ENCODE peak calls at places on chromosomes 13 and 19, in four cellular contexts. M is hepatocyte, U is astrocyte, D is SK-N-SH. S is an unnamed sample.
A peak's percentile ranks its signal among the peaks of the same experiment; 100 is the strongest.

GRCh38 chr19:4831351-4832340 is at the start of gene TICAM1:
- DNase-seq in U (peak; percentile 39), D (peak; percentile 88), M (peak; percentile 87), S (peak; percentile 40)

GRCh38 chr19:35155441-35155840 is 906 bp downstream of the FXYD5 start:
- DNase-seq in M (no peak), U (no peak), D (no peak), S (no peak)

GRCh38 chr13:77306458-77306857 is 20.4 kb downstream of the MYCBP2 start:
- DNase-seq in M (no peak), U (no peak), D (no peak), S (no peak)

GRCh38 chr19:16714702-16715294 is 4.8 kb upstream of the NWD1 start:
- DNase-seq in D (peak; percentile 68), M (peak; percentile 25), U (peak; percentile 8), S (peak; percentile 16)

GRCh38 chr19:43505941-43506340 is 1.4 kb upstream of the PHLDB3 start:
- DNase-seq in U (no peak), M (no peak), D (no peak), S (no peak)

GRCh38 chr13:33676700-33677048 is 141.3 kb upstream of the RFC3 start:
- DNase-seq in M (peak; percentile 38), U (peak; percentile 37), D (peak; percentile 66), S (peak; percentile 54)

GRCh38 chr13:113115363-113116205 is 7.0 kb upstream of the F10 start:
- DNase-seq in U (no peak), D (peak; percentile 14), M (no peak), S (no peak)

GRCh38 chr19:4991538-4991937 is 22.6 kb downstream of the KDM4B start:
- DNase-seq in M (no peak), D (peak; percentile 8), U (no peak), S (no peak)

GRCh38 chr19:7226749-7227148 is 67.5 kb downstream of the INSR start:
- DNase-seq in U (no peak), D (no peak), M (no peak), S (no peak)

GRCh38 chr19:7223429-7223828 is 70.8 kb downstream of the INSR start:
- DNase-seq in D (no peak), M (no peak), U (no peak), S (no peak)

GRCh38 chr19:7224995-7225394 is 69.2 kb downstream of the INSR start:
- DNase-seq in M (no peak), U (no peak), D (no peak), S (no peak)

GRCh38 chr19:7225741-7226140 is 68.5 kb downstream of the INSR start:
- DNase-seq in M (no peak), D (no peak), U (no peak), S (no peak)

GRCh38 chr19:7224205-7224833 is 69.9 kb downstream of the INSR start:
- DNase-seq in M (no peak), D (no peak), U (peak; percentile 23), S (peak; percentile 53)
- H3K4me2 ChIP-seq in M (peak overlapping the region; percentile 33), D (no peak overlapping the region), U (peak overlapping the region; percentile 72), S (no peak overlapping the region)

DNA sequence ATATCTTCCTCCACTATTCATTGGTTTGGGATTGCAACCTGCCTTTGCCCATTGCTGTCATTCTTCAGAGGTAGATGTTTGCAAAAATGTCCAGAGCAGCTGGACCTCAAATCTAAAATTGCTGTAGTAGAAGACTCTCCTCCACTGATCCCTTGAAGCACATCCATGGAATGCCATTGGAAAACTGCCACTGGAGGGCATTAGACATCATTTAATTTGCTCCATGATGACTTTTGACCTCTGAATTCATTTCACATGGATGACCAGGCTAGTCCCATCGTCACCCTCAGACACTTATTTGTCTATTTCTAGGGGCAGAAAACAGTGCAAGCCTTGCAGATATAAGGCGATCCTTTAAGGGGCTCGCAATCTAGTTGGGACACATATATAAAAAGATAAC is 33.9 kb upstream of the FLT1 start:
- DNase-seq in M (no peak), D (no peak), U (no peak), S (no peak)
- TF ChIP-seq CTCF in M (no peak), D (peak; percentile 36), U (no peak), S (no peak)

GRCh38 chr19:780935-781334 is 16.3 kb upstream of the PTBP1 start:
- DNase-seq in M (peak; percentile 12), D (no peak), U (no peak), S (no peak)

GRCh38 chr19:782195-783043 is 14.8 kb upstream of the PTBP1 start:
- DNase-seq in D (no peak), M (peak; percentile 68), U (peak; percentile 66), S (peak; percentile 33)

GRCh38 chr19:787551-787950 is 9.7 kb upstream of the PTBP1 start:
- DNase-seq in U (no peak), M (no peak), D (no peak), S (no peak)

GRCh38 chr19:781800-782194 is 15.5 kb upstream of the PTBP1 start:
- DNase-seq in M (no peak), D (no peak), U (no peak), S (no peak)

GRCh38 chr19:784541-784940 is 12.7 kb upstream of the PTBP1 start:
- DNase-seq in D (no peak), U (no peak), M (peak; percentile 2), S (no peak)
- H3K4me2 ChIP-seq in D (no peak overlapping the region), U (no peak overlapping the region), M (peak overlapping the region; percentile 80), S (no peak overlapping the region)

DNA sequence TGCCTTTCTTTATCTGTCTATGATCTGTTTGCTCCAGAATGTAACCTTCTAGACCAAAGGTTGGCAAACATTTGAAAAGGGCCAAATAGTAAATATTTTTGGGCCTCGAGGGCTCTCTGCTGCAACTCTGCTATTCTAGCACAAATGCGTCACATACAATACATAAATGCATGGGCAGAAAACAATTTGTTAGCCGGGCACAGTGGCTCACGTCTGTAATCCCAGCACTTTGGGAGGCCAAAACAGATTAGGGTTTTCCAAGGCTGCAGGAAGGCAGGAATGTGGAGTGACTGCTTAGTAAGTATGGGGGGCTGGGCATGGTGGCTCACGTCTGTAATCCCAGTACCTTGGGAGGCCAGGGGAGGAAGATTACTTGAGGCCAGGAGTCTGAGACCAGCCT is 21.9 kb upstream of the EVI5L start:
- DNase-seq in D (no peak), M (no peak), U (no peak), S (no peak)
- TF ChIP-seq CTCF in D (no peak), M (no peak), U (no peak), S (no peak)

GRCh38 chr13:94328336-94329041 is 151.0 kb downstream of the DCT start:
- DNase-seq in U (no peak), D (no peak), M (no peak), S (no peak)

GRCh38 chr13:94329277-94329676 is 150.2 kb downstream of the DCT start:
- DNase-seq in U (peak; percentile 72), M (no peak), D (no peak), S (peak; percentile 83)

GRCh38 chr13:94330552-94331071 is 148.9 kb downstream of the DCT start:
- DNase-seq in M (no peak), U (no peak), D (no peak), S (no peak)

GRCh38 chr13:94331281-94331680 is 148.2 kb downstream of the DCT start:
- DNase-seq in D (no peak), M (no peak), U (no peak), S (no peak)

GRCh38 chr13:94329754-94330551 is 149.5 kb downstream of the DCT start:
- DNase-seq in D (no peak), U (peak; percentile 94), M (peak; percentile 42), S (peak; percentile 97)
- H3K4me2 ChIP-seq in D (peak overlapping the region; percentile 26), U (peak overlapping the region; percentile 71), M (peak overlapping the region; percentile 10), S (peak overlapping the region; percentile 36)

DNA sequence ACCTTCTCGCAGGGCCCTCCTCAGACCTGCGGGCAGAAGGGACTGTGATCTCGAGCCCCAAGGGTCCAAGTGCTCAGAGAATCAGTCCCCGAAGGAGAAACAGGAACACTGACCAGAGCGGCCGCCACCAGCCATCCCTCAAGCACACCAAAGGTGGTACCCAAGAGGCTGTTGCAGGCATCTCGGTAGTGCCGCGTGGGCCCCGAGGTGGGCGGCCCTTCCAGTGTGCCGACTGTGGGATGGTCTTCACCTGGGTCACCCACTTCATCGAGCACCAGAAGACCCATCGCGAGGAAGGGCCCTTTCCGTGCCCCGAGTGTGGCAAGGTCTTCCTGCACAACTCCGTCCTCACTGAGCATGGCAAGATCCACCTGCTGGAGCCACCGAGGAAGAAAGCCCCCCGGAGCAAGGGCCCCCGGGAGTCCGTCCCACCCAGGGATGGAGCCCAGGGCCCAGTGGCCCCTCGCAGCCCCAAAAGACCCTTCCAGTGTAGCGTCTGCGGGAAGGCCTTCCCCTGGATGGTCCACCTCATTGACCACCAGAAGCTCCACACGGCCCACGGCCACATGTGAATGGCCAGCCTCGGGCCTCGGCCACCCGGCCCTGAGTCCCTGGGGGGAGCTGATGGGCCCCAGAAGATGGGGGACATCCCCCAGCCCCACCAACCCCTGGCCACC is 5.5 kb upstream of the ZNF135 start:
- DNase-seq in U (no peak), M (no peak), D (no peak), S (no peak)
- TF ChIP-seq CTCF in U (no peak), M (no peak), D (no peak), S (no peak)

GRCh38 chr13:52797176-52797575 is 51.3 kb downstream of the PCDH8 start:
- DNase-seq in M (no peak), U (no peak), D (no peak), S (no peak)
- H3K4me2 ChIP-seq in M (no peak overlapping the region), U (no peak overlapping the region), D (no peak overlapping the region), S (no peak overlapping the region)

DNA sequence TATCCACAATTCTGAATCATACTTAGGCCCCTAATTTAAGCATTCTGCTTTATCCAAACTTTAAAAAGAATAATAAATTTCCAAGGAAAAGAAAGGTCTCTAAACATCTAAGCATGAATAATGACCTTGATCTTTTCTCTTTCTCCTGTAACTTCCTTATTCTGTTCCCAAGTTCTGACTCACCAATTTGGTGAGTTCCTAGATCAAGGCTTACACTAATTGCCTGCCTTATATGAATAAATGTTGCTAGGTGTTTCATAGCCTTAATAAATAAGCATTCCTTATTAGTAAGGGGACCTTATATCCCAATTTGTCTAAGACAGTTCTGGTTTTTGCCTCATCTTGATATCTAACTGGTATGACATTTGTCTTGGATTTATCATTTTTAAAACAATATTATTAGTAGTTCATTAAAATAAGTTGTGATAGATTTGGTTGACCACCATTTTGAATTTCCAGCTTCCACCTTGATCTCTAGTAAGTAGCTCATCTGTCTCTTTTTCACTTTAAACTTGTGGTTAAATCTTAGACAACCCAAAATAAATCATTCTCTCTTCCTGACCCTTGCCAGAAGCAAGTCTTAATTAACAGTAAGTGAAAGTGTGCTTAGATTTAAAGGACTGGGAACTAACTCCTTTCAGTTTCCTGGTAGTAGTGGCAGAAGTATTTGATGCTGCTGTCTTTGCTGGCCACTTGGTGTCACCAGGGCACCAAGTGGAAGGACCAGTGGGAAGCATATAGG is 121.2 kb upstream of the MLNR start:
- DNase-seq in M (no peak), D (peak; percentile 9), U (no peak), S (peak; percentile 41)
- TF ChIP-seq CTCF in M (peak; percentile 51), D (peak; percentile 47), U (peak; percentile 4), S (peak; percentile 17)

DNA sequence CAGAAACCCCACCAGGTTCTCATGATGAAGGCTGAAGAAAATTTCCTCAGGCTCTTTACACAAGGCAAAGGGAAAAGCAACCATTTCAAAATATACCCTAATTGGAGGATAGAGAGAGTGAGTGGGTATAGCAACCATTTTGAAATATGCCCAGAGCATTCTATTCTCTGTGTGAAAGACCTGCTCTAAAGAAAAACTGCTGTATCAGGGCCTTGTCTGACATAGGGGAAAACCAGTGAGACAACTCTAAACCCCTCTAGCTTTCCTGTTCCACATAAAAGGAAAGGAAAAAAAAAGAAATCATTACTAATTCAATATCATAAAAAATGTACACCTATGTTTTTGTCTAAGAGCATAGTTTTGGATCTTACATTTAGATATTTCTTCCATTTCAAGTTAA is 42.3 kb downstream of the TPTE2 start:
- DNase-seq in M (no peak), U (no peak), D (no peak), S (no peak)
- H3K4me2 ChIP-seq in M (no peak overlapping the region), U (no peak overlapping the region), D (no peak overlapping the region), S (no peak overlapping the region)

S was measured in fibroblast of lung.